ENCODE peak calls at places on chromosomes 4 and X, in four cellular contexts. J is fibroblast of pulmonary artery, S is astrocyte of the spinal cord, C is colonic mucosa. I is an unnamed sample.
A peak's percentile ranks its signal among the peaks of the same experiment; 100 is the strongest.

GRCh38 chr4:183375156-183375555 is 52.9 kb upstream of the CLDN24 start:
- DNase-seq in J (no peak), S (no peak), C (no peak), I (no peak)

GRCh38 chr4:7041851-7042696 is 1.1 kb upstream of the TADA2B start:
- DNase-seq in J (no peak), S (no peak), C (peak; percentile 55), I (peak; percentile 40)

GRCh38 chrX:15475021-15475420 is 18.1 kb downstream of the PIR start:
- DNase-seq in J (peak; percentile 31), S (no peak), C (no peak), I (no peak)

GRCh38 chr4:99885063-99885664 is 9.1 kb downstream of the LAMTOR3 start:
- DNase-seq in J (peak; percentile 65), S (peak; percentile 59), C (no peak), I (no peak)

GRCh38 chr4:139872274-139872673 is 206.7 kb downstream of the MGST2 start:
- DNase-seq in J (peak; percentile 96), S (peak; percentile 94), C (no peak), I (no peak)

GRCh38 chr4:147791870-147792269 is 60.0 kb downstream of the ARHGAP10 start:
- DNase-seq in J (no peak), S (no peak), C (no peak), I (no peak)

GRCh38 chr4:8215001-8215427 is 15.9 kb downstream of the SH3TC1 start:
- DNase-seq in J (peak; percentile 94), S (peak; percentile 46), C (no peak), I (no peak)

GRCh38 chr4:115107411-115107810 is 6.0 kb downstream of the NDST4 start:
- DNase-seq in J (no peak), S (no peak), C (no peak), I (no peak)

GRCh38 chr4:1333256-1333655 is 13.8 kb upstream of the UVSSA start:
- DNase-seq in J (no peak), S (no peak), C (no peak), I (no peak)

GRCh38 chr4:24179201-24179840 is 289.5 kb upstream of the PPARGC1A start:
- DNase-seq in J (no peak), S (no peak), C (no peak), I (no peak)

GRCh38 chr4:24810016-24810415 is 14.6 kb downstream of the SOD3 start:
- DNase-seq in J (peak; percentile 27), S (peak; percentile 22), C (peak; percentile 6), I (no peak)

GRCh38 chr4:156291317-156291716 is 337.7 kb upstream of the CTSO start:
- DNase-seq in J (peak; percentile 72), S (peak; percentile 49), C (no peak), I (no peak)

GRCh38 chr4:11175374-11175773 is 253.3 kb downstream of the HS3ST1 start:
- DNase-seq in J (no peak), S (no peak), C (no peak), I (no peak)

GRCh38 chr4:183636488-183636887 is 22.5 kb downstream of the RWDD4 start:
- DNase-seq in J (no peak), S (peak; percentile 31), C (no peak), I (no peak)

GRCh38 chrX:124383367-124383766 is 37.0 kb downstream of the SH2D1A start:
- DNase-seq in J (no peak), S (no peak), C (no peak), I (no peak)

GRCh38 chr4:169773889-169774288 is 16.1 kb upstream of the HPF1 start:
- DNase-seq in J (no peak), S (no peak), C (no peak), I (no peak)

GRCh38 chr4:154086247-154086646 is 297.4 kb upstream of the SFRP2 start:
- DNase-seq in J (no peak), S (no peak), C (no peak), I (no peak)

GRCh38 chr4:45102716-45103115 is 376.4 kb upstream of the GNPDA2 start:
- DNase-seq in J (no peak), S (peak; percentile 47), C (no peak), I (no peak)

GRCh38 chr4:54971474-54971950 is 153.9 kb downstream of the KDR start:
- DNase-seq in J (peak; percentile 73), S (peak; percentile 74), C (no peak), I (no peak)

GRCh38 chr4:149999485-150000074 is 78.7 kb upstream of the DCLK2 start:
- DNase-seq in J (peak; percentile 84), S (peak; percentile 81), C (peak; percentile 36), I (peak; percentile 11)

GRCh38 chr4:157075811-157076577 is at the start of gene GLRB:
- DNase-seq in J (peak; percentile 15), S (no peak), C (no peak), I (peak; percentile 51)

GRCh38 chrX:136636121-136636520 is 11.8 kb upstream of the CD40LG start:
- DNase-seq in J (no peak), S (no peak), C (no peak), I (no peak)

GRCh38 chr4:25258980-25259578 is 25.2 kb downstream of the PI4K2B start:
- DNase-seq in J (peak; percentile 37), S (peak; percentile 47), C (no peak), I (no peak)

GRCh38 chr4:9859774-9860173 is 78.3 kb downstream of the DRD5 start:
- DNase-seq in J (no peak), S (no peak), C (no peak), I (no peak)

GRCh38 chrX:307261-308111 is 11.1 kb downstream of the GTPBP6 start:
- DNase-seq in J (no peak), S (no peak), C (no peak), I (no peak)

DNA sequence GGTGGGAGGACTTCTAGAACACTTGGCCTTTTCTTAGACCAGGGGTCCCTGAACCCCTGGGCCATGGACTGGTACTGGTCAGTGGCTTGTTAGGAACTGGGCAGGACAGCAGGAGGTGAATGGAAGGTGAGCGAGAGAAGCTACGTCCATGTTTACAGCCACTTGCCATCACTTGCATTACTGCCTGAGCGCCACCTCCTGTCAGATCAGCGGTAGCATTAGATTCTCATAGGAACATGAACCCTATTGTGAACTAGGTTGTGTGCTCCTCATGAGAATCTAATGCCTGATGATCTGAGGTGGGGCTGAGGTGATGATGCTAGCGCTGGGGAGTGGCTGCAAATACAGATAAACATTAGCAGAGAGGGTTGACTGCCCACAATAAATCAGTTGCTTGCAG is 100.9 kb upstream of the IGFBP7 start:
- DNase-seq in J (no peak), S (no peak), C (no peak), I (no peak)
- TF ChIP-seq CTCF in J (no peak), S (no peak), C (no peak), I (no peak)

GRCh38 chr4:76251448-76252270 is at the start of gene FAM47E:
- DNase-seq in J (peak; percentile 45), S (peak; percentile 46), C (peak; percentile 76), I (peak; percentile 72)
- TF ChIP-seq CTCF in J (no peak), S (peak; percentile 41), C (peak; percentile 40), I (peak; percentile 66)

GRCh38 chrX:72299891-72300630 is 5.7 kb downstream of the CITED1 start:
- DNase-seq in J (no peak), S (no peak), C (no peak), I (no peak)

GRCh38 chrX:72296991-72297390 is 8.7 kb downstream of the CITED1 start:
- DNase-seq in J (no peak), S (no peak), C (no peak), I (no peak)

GRCh38 chrX:72295745-72296144 is 10.0 kb downstream of the CITED1 start:
- DNase-seq in J (no peak), S (no peak), C (no peak), I (no peak)

GRCh38 chrX:72301781-72302180 is 3.9 kb downstream of the CITED1 start:
- DNase-seq in J (no peak), S (no peak), C (no peak), I (no peak)

DNA sequence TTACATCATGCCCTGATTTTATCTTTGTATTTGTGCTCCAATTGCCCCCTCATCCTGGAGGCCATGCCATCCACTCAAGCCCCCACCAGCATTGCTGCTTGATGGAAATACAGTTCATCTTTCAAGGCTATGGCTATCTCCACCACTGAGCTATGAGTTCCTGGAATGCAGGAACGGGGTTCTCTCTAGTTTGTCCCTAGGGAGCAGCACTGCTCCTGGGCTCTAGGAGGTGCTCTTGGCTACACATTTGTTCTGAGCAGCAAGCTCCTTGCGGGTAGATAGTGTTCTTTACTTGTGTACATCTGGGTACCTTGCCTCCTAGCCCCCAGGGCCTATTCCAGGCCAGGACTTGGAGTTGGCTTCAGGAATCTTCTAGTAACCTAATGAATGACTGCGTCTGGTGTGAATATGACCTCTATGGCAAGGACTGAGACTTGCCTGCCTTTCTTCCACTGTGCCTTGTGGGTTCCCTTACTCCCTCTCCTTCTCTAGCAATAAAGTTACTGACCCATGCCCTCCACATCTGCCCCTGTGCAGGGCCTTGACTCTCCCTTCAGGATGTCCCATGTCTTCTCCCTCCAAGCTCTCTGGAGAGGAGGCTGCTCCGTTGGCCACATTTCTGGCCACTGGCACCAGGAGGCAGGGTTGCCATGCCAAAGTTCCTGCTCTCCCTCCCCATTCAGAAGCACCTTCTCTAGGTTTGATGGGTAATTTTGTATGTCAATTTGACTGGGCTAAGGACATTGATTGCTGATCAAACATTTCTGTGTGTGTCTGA is 7.6 kb downstream of the CITED1 start:
- DNase-seq in J (peak; percentile 42), S (no peak), C (no peak), I (no peak)
- TF ChIP-seq CTCF in J (peak; percentile 30), S (peak; percentile 40), C (peak; percentile 31), I (peak; percentile 28)

GRCh38 chr4:163330828-163331628 is 1.4 kb downstream of the NPY1R start:
- DNase-seq in J (no peak), S (no peak), C (no peak), I (no peak)

GRCh38 chr4:163331629-163332360 is 601 bp downstream of the NPY1R start:
- DNase-seq in J (peak; percentile 28), S (peak; percentile 32), C (no peak), I (peak; percentile 21)

GRCh38 chr4:163332526-163333405 is at the start of gene NPY1R:
- DNase-seq in J (peak; percentile 86), S (peak; percentile 83), C (peak; percentile 79), I (peak; percentile 68)

DNA sequence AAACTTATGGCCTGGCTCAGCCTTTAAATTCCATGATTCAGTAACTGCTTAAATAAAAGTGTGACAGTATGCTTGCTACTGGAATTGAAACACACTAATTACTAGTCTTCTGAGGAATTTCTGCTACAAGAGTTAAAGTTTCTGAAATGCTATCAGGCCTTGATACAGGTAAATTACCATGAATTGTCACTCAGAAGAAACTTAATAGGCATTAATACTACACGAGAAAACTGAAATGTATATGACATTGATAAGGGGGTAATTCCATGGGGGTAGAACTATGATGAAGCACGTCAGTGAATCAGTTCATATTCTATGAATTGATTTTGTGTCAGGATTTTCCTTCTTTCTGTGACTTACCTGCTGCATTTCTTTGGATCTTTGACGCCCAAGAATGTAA is 3.0 kb upstream of the NPY1R start:
- DNase-seq in J (no peak), S (no peak), C (no peak), I (no peak)
- TF ChIP-seq CTCF in J (no peak), S (no peak), C (no peak), I (no peak)

GRCh38 chr4:20305976-20306375 is 54.3 kb downstream of the SLIT2 start:
- DNase-seq in J (peak; percentile 70), S (peak; percentile 32), C (no peak), I (no peak)
- TF ChIP-seq CTCF in J (peak; percentile 47), S (peak; percentile 30), C (no peak), I (peak; percentile 39)